ENCODE peak calls at places on chromosomes 7 and 10, in ten cellular contexts. One of them, this sample, is unnamed.

GRCh38 chr10:44958196-44958896 is 1.3 kb upstream of the RASSF4 start:
- DNase-seq in posterior cingulate gyrus: no peak
- DNase-seq in COR-L47: no peak
- DNase-seq in right lobe of liver: no peak
- DNase-seq in NB4: no peak
- DNase-seq in iris pigment epithelial cell: peak
- DNase-seq in WERI-Rb-1: no peak
- DNase-seq in astrocyte of the spinal cord: no peak
- DNase-seq in colonic mucosa: peak
- DNase-seq in activated CD8-positive, alpha-beta memory T cell treated with anti-CD3 and anti-CD28 coated beads, Interleukin-2, amount 50 U/mL, for 48 hours: no peak
- DNase-seq in this sample: peak

GRCh38 chr7:73428697-73429005 is 4.9 kb upstream of the FZD9 start:
- DNase-seq in posterior cingulate gyrus: peak
- DNase-seq in NB4: no peak
- DNase-seq in COR-L47: no peak
- DNase-seq in astrocyte of the spinal cord: no peak
- DNase-seq in right lobe of liver: no peak
- DNase-seq in iris pigment epithelial cell: no peak
- DNase-seq in colonic mucosa: no peak
- DNase-seq in activated CD8-positive, alpha-beta memory T cell treated with anti-CD3 and anti-CD28 coated beads, Interleukin-2, amount 50 U/mL, for 48 hours: no peak
- DNase-seq in WERI-Rb-1: no peak
- DNase-seq in this sample: no peak

GRCh38 chr10:18505719-18506118 is 145.7 kb downstream of the NSUN6 start:
- DNase-seq in colonic mucosa: no peak
- DNase-seq in posterior cingulate gyrus: no peak
- DNase-seq in WERI-Rb-1: no peak
- DNase-seq in right lobe of liver: no peak
- DNase-seq in COR-L47: no peak
- DNase-seq in astrocyte of the spinal cord: no peak
- DNase-seq in iris pigment epithelial cell: peak
- DNase-seq in activated CD8-positive, alpha-beta memory T cell treated with anti-CD3 and anti-CD28 coated beads, Interleukin-2, amount 50 U/mL, for 48 hours: no peak
- DNase-seq in NB4: no peak
- DNase-seq in this sample: peak

GRCh38 chr10:124017729-124018128 is 75.7 kb downstream of the CHST15 start:
- DNase-seq in colonic mucosa: no peak
- DNase-seq in posterior cingulate gyrus: peak
- DNase-seq in astrocyte of the spinal cord: no peak
- DNase-seq in WERI-Rb-1: no peak
- DNase-seq in COR-L47: no peak
- DNase-seq in NB4: no peak
- DNase-seq in right lobe of liver: peak
- DNase-seq in activated CD8-positive, alpha-beta memory T cell treated with anti-CD3 and anti-CD28 coated beads, Interleukin-2, amount 50 U/mL, for 48 hours: no peak
- DNase-seq in iris pigment epithelial cell: no peak
- DNase-seq in this sample: no peak

GRCh38 chr7:5455581-5456222 is 32.1 kb upstream of the TNRC18 start:
- DNase-seq in astrocyte of the spinal cord: no peak
- DNase-seq in COR-L47: no peak
- DNase-seq in posterior cingulate gyrus: no peak
- DNase-seq in right lobe of liver: no peak
- DNase-seq in iris pigment epithelial cell: no peak
- DNase-seq in colonic mucosa: no peak
- DNase-seq in WERI-Rb-1: no peak
- DNase-seq in activated CD8-positive, alpha-beta memory T cell treated with anti-CD3 and anti-CD28 coated beads, Interleukin-2, amount 50 U/mL, for 48 hours: no peak
- DNase-seq in NB4: no peak
- DNase-seq in this sample: no peak

GRCh38 chr10:71268247-71268691 is 50.8 kb upstream of the SLC29A3 start:
- DNase-seq in COR-L47: no peak
- DNase-seq in posterior cingulate gyrus: peak
- DNase-seq in WERI-Rb-1: peak
- DNase-seq in astrocyte of the spinal cord: peak
- DNase-seq in activated CD8-positive, alpha-beta memory T cell treated with anti-CD3 and anti-CD28 coated beads, Interleukin-2, amount 50 U/mL, for 48 hours: no peak
- DNase-seq in iris pigment epithelial cell: peak
- DNase-seq in right lobe of liver: no peak
- DNase-seq in NB4: no peak
- DNase-seq in colonic mucosa: no peak
- DNase-seq in this sample: no peak

GRCh38 chr10:31819393-31819820 is 109.2 kb downstream of the ARHGAP12 start:
- DNase-seq in iris pigment epithelial cell: no peak
- DNase-seq in activated CD8-positive, alpha-beta memory T cell treated with anti-CD3 and anti-CD28 coated beads, Interleukin-2, amount 50 U/mL, for 48 hours: no peak
- DNase-seq in astrocyte of the spinal cord: no peak
- DNase-seq in colonic mucosa: no peak
- DNase-seq in posterior cingulate gyrus: no peak
- DNase-seq in right lobe of liver: no peak
- DNase-seq in COR-L47: no peak
- DNase-seq in WERI-Rb-1: peak
- DNase-seq in NB4: no peak
- DNase-seq in this sample: peak

GRCh38 chr10:123852411-123852951 is 39.1 kb downstream of the CPXM2 start:
- DNase-seq in WERI-Rb-1: no peak
- DNase-seq in colonic mucosa: no peak
- DNase-seq in posterior cingulate gyrus: no peak
- DNase-seq in astrocyte of the spinal cord: no peak
- DNase-seq in COR-L47: no peak
- DNase-seq in iris pigment epithelial cell: no peak
- DNase-seq in NB4: no peak
- DNase-seq in right lobe of liver: no peak
- DNase-seq in activated CD8-positive, alpha-beta memory T cell treated with anti-CD3 and anti-CD28 coated beads, Interleukin-2, amount 50 U/mL, for 48 hours: no peak
- DNase-seq in this sample: no peak

GRCh38 chr10:2145486-2145885 is 408.2 kb upstream of the ADARB2 start:
- DNase-seq in NB4: no peak
- DNase-seq in COR-L47: no peak
- DNase-seq in iris pigment epithelial cell: no peak
- DNase-seq in colonic mucosa: no peak
- DNase-seq in astrocyte of the spinal cord: no peak
- DNase-seq in right lobe of liver: no peak
- DNase-seq in posterior cingulate gyrus: no peak
- DNase-seq in WERI-Rb-1: no peak
- DNase-seq in activated CD8-positive, alpha-beta memory T cell treated with anti-CD3 and anti-CD28 coated beads, Interleukin-2, amount 50 U/mL, for 48 hours: no peak
- DNase-seq in this sample: no peak

GRCh38 chr7:107891619-107892366 is 810 bp downstream of the DLD start:
- DNase-seq in right lobe of liver: no peak
- DNase-seq in NB4: peak
- DNase-seq in WERI-Rb-1: no peak
- DNase-seq in colonic mucosa: no peak
- DNase-seq in iris pigment epithelial cell: peak
- DNase-seq in astrocyte of the spinal cord: no peak
- DNase-seq in COR-L47: no peak
- DNase-seq in activated CD8-positive, alpha-beta memory T cell treated with anti-CD3 and anti-CD28 coated beads, Interleukin-2, amount 50 U/mL, for 48 hours: no peak
- DNase-seq in posterior cingulate gyrus: no peak
- DNase-seq in this sample: no peak

GRCh38 chr10:3402334-3402733 is 229.8 kb upstream of the PITRM1 start:
- DNase-seq in WERI-Rb-1: peak
- DNase-seq in activated CD8-positive, alpha-beta memory T cell treated with anti-CD3 and anti-CD28 coated beads, Interleukin-2, amount 50 U/mL, for 48 hours: no peak
- DNase-seq in iris pigment epithelial cell: no peak
- DNase-seq in right lobe of liver: no peak
- DNase-seq in colonic mucosa: no peak
- DNase-seq in COR-L47: no peak
- DNase-seq in posterior cingulate gyrus: no peak
- DNase-seq in astrocyte of the spinal cord: no peak
- DNase-seq in NB4: no peak
- DNase-seq in this sample: no peak

GRCh38 chr10:89118091-89118490 is 89.0 kb downstream of the CH25H start:
- DNase-seq in NB4: no peak
- DNase-seq in posterior cingulate gyrus: no peak
- DNase-seq in WERI-Rb-1: no peak
- DNase-seq in right lobe of liver: no peak
- DNase-seq in COR-L47: no peak
- DNase-seq in astrocyte of the spinal cord: peak
- DNase-seq in activated CD8-positive, alpha-beta memory T cell treated with anti-CD3 and anti-CD28 coated beads, Interleukin-2, amount 50 U/mL, for 48 hours: no peak
- DNase-seq in colonic mucosa: no peak
- DNase-seq in iris pigment epithelial cell: peak
- DNase-seq in this sample: peak

GRCh38 chr7:76063525-76063924 is 15.6 kb downstream of the MDH2 start:
- DNase-seq in activated CD8-positive, alpha-beta memory T cell treated with anti-CD3 and anti-CD28 coated beads, Interleukin-2, amount 50 U/mL, for 48 hours: no peak
- DNase-seq in colonic mucosa: peak
- DNase-seq in WERI-Rb-1: no peak
- DNase-seq in NB4: no peak
- DNase-seq in COR-L47: peak
- DNase-seq in astrocyte of the spinal cord: no peak
- DNase-seq in right lobe of liver: peak
- DNase-seq in iris pigment epithelial cell: no peak
- DNase-seq in posterior cingulate gyrus: peak
- DNase-seq in this sample: no peak

GRCh38 chr10:72425133-72425532 is 70.4 kb upstream of the DNAJB12 start:
- DNase-seq in right lobe of liver: no peak
- DNase-seq in activated CD8-positive, alpha-beta memory T cell treated with anti-CD3 and anti-CD28 coated beads, Interleukin-2, amount 50 U/mL, for 48 hours: no peak
- DNase-seq in posterior cingulate gyrus: no peak
- DNase-seq in colonic mucosa: no peak
- DNase-seq in COR-L47: no peak
- DNase-seq in astrocyte of the spinal cord: no peak
- DNase-seq in NB4: no peak
- DNase-seq in WERI-Rb-1: no peak
- DNase-seq in iris pigment epithelial cell: peak
- DNase-seq in this sample: no peak